ENCODE peak calls at places on chromosomes 5 and 9, in five cellular contexts. D is stomach, G is B cell, V is breast epithelium, N is HFF-Myc. C is an unnamed sample.

GRCh38 chr9:130240410-130241197 is 25.0 kb upstream of the HMCN2 start:
- DNase-seq in D (peak; percentile 59), G (peak; percentile 56), V (no peak), N (peak; percentile 32), C (peak; percentile 61)

GRCh38 chr9:88809371-88809770 is 181.9 kb upstream of the S1PR3 start:
- DNase-seq in D (no peak), G (no peak), V (no peak), N (no peak), C (no peak)

GRCh38 chr9:98045234-98046160 is 11.0 kb upstream of the NANS start:
- DNase-seq in D (no peak), G (peak; percentile 57), V (no peak), N (no peak), C (no peak)

GRCh38 chr5:147504001-147504400 is 5.9 kb downstream of the DPYSL3 start:
- DNase-seq in D (no peak), G (no peak), V (no peak), N (no peak), C (no peak)

GRCh38 chr5:60382761-60383160 is 317.2 kb downstream of the DEPDC1B start:
- DNase-seq in D (no peak), G (no peak), V (no peak), N (peak; percentile 32), C (peak; percentile 39)

GRCh38 chr9:137689745-137690529 is 71.1 kb downstream of the EHMT1 start:
- DNase-seq in D (no peak), G (no peak), V (no peak), N (no peak), C (no peak)

GRCh38 chr9:133421615-133422542 is at the start of gene ADAMTS13:
- DNase-seq in D (no peak), G (no peak), V (no peak), N (no peak), C (peak; percentile 79)

GRCh38 chr9:7963026-7963425 is 163.4 kb upstream of the DMAC1 start:
- DNase-seq in D (no peak), G (no peak), V (no peak), N (no peak), C (no peak)

GRCh38 chr5:31036407-31036806 is 157.1 kb upstream of the CDH6 start:
- DNase-seq in D (no peak), G (no peak), V (no peak), N (no peak), C (no peak)

GRCh38 chr5:55675119-55675518 is 37.0 kb downstream of the SLC38A9 start:
- DNase-seq in D (no peak), G (no peak), V (no peak), N (no peak), C (no peak)

GRCh38 chr9:15501179-15501578 is 9.6 kb downstream of the PSIP1 start:
- DNase-seq in D (no peak), G (no peak), V (no peak), N (no peak), C (no peak)

GRCh38 chr9:15510789-15511575 is at the start of gene PSIP1:
- DNase-seq in D (peak; percentile 72), G (peak; percentile 85), V (peak; percentile 62), N (peak; percentile 39), C (peak; percentile 88)

GRCh38 chr9:15501803-15502202 is 9.0 kb downstream of the PSIP1 start:
- DNase-seq in D (no peak), G (no peak), V (no peak), N (no peak), C (no peak)

GRCh38 chr9:15509931-15510788 is 610 bp downstream of the PSIP1 start:
- DNase-seq in D (peak; percentile 33), G (peak; percentile 62), V (no peak), N (no peak), C (peak; percentile 82)

DNA sequence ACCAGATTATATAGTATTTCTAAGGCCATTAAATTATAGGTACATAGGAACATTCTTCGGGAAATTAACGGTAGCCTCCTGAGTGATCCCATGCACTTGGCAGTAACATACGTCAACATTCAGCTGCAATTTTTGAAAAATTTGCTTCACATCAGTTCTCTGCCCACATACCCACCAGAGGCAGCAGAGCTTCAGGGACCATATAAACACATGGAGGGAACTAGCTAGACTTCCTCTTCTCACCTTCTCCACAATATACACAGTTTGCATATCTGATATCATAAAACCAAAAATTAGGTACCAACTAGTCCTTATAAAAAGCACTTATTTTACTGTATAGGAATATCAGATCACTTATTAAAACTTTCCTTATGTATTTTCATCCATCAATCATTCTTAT is 4.8 kb downstream of the PSIP1 start:
- DNase-seq in D (no peak), G (peak; percentile 48), V (no peak), N (no peak), C (no peak)
- TF ChIP-seq CTCF in D (no peak), G (peak; percentile 63), V (no peak), N (no peak), C (no peak)

GRCh38 chr5:175133185-175133584 is 310.8 kb downstream of the DRD1 start:
- DNase-seq in D (no peak), G (no peak), V (no peak), N (no peak), C (no peak)
- TF ChIP-seq CTCF in D (no peak), G (no peak), V (no peak), N (no peak), C (no peak)

GRCh38 chr9:95907794-95908193 is 32.3 kb downstream of the ERCC6L2 start:
- DNase-seq in D (no peak), G (no peak), V (no peak), N (no peak), C (no peak)
- TF ChIP-seq CTCF in D (no peak), G (no peak), V (no peak), N (peak; percentile 17), C (no peak)

GRCh38 chr9:124770359-124771020 is 621 bp downstream of the NR6A1 start:
- DNase-seq in D (no peak), G (no peak), V (no peak), N (no peak), C (peak; percentile 72)

GRCh38 chr9:124773473-124774130 is 2.5 kb upstream of the NR6A1 start:
- DNase-seq in D (no peak), G (no peak), V (no peak), N (no peak), C (no peak)

GRCh38 chr9:124769451-124770358 is 1.4 kb downstream of the NR6A1 start:
- DNase-seq in D (no peak), G (peak; percentile 51), V (no peak), N (no peak), C (no peak)

GRCh38 chr9:124771867-124772621 is 933 bp upstream of the NR6A1 start:
- DNase-seq in D (peak; percentile 70), G (no peak), V (peak; percentile 74), N (no peak), C (peak; percentile 72)

GRCh38 chr9:124771021-124771866 is at the start of gene NR6A1:
- DNase-seq in D (peak; percentile 98), G (peak; percentile 95), V (peak; percentile 96), N (peak; percentile 85), C (peak; percentile 98)
- TF ChIP-seq CTCF in D (peak; percentile 36), G (peak; percentile 43), V (no peak), N (peak; percentile 31), C (peak; percentile 15)

DNA sequence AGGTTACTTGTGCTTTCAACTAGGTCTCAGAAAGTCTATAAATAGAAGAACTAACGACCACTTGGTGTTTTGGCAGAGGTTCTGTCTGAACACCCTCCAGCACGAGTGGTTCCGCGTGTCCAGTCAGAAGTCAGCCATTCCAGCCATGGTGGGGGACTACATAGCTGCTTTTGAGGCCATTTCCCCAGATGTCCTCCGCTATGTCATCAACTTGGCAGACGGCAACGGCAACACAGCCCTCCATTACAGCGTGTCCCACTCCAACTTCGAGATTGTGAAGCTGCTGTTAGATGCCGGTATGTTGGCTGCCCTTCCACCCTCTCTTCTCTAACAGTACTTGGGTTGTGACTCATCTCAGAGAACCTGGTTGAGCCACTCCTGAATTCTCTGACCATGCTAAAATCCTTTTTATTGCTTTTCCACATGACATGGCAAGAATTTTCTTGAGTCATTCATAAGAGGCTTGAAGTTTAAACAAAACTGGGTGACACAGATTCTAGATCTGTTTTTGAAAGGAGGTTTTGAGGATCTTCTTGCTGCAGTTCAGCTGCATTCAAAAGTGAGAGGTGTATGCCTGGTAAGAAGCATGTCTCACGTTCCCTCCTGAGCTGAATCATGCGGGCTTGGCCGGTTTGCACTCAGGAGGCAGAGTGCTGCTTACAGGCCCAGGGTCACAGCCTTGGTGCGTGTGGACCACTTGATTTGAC is 103.1 kb upstream of the DMRT1 start:
- DNase-seq in D (no peak), G (no peak), V (no peak), N (peak; percentile 76), C (no peak)
- TF ChIP-seq CTCF in D (no peak), G (no peak), V (no peak), N (no peak), C (no peak)

GRCh38 chr5:122192477-122192876 is 63.1 kb downstream of the ZNF474 start:
- DNase-seq in D (no peak), G (no peak), V (no peak), N (no peak), C (no peak)
- TF ChIP-seq CTCF in D (no peak), G (no peak), V (no peak), N (no peak), C (no peak)

GRCh38 chr5:38673671-38674071 is 117.2 kb upstream of the LIFR start:
- DNase-seq in D (no peak), G (no peak), V (no peak), N (peak; percentile 20), C (no peak)
- TF ChIP-seq CTCF in D (no peak), G (no peak), V (no peak), N (peak; percentile 7), C (no peak)